ENCODE peak calls at places on chromosomes 1 and 21, in six cellular contexts. P is NCI-H1436; Z is stimulated activated CD4-positive, alpha-beta T cell treated with anti-CD3 and anti-CD28 coated beads, Interleukin-4, amount 100 ng/mL, for 24 hours; I is activated naive CD4-positive, alpha-beta T cell; D is effector CD4-positive, alpha-beta T cell; W is nucleus accumbens. L is an unnamed sample.

GRCh38 chr1:230087034-230087721 is 20.1 kb downstream of the GALNT2 start:
- DNase-seq in P (no peak), Z (no peak), I (no peak), D (no peak), W (no peak), L (no peak)

GRCh38 chr1:51329443-51330325 is 678 bp downstream of the TTC39A start:
- DNase-seq in P (no peak), Z (no peak), I (no peak), D (no peak), W (no peak), L (no peak)

GRCh38 chr1:223033658-223034057 is 109.4 kb downstream of the TLR5 start:
- DNase-seq in P (no peak), Z (no peak), I (no peak), D (no peak), W (no peak), L (no peak)

GRCh38 chr1:108817016-108817415 is 39.9 kb downstream of the AKNAD1 start:
- DNase-seq in P (no peak), Z (no peak), I (no peak), D (no peak), W (peak), L (no peak)

GRCh38 chr1:184494929-184495328 is 108.1 kb downstream of the C1orf21 start:
- DNase-seq in P (no peak), Z (no peak), I (no peak), D (no peak), W (no peak), L (no peak)

GRCh38 chr1:71592646-71593274 is 511.9 kb upstream of the ZRANB2 start:
- DNase-seq in P (no peak), Z (no peak), I (no peak), D (no peak), W (no peak), L (no peak)

GRCh38 chr1:89780721-89781120 is 40.1 kb upstream of the LRRC8D start:
- DNase-seq in P (peak), Z (peak), I (no peak), D (no peak), W (no peak), L (no peak)

GRCh38 chr21:38793926-38794713 is 11.6 kb upstream of the ETS2 start:
- DNase-seq in P (no peak), Z (no peak), I (no peak), D (no peak), W (no peak), L (no peak)

GRCh38 chr1:179447489-179447888 is 81.7 kb downstream of the AXDND1 start:
- DNase-seq in P (no peak), Z (no peak), I (no peak), D (no peak), W (no peak), L (no peak)

GRCh38 chr1:175884369-175884768 is 141.0 kb upstream of the TNR start:
- DNase-seq in P (no peak), Z (no peak), I (no peak), D (no peak), W (no peak), L (no peak)

GRCh38 chr1:226975909-226976670 is 36.0 kb downstream of the COQ8A start:
- DNase-seq in P (no peak), Z (no peak), I (no peak), D (no peak), W (no peak), L (no peak)

GRCh38 chr21:17451364-17451869 is 61.4 kb upstream of the CXADR start:
- DNase-seq in P (no peak), Z (no peak), I (no peak), D (no peak), W (no peak), L (no peak)

GRCh38 chr1:58779059-58779754 is 4.6 kb downstream of the JUN start:
- DNase-seq in P (no peak), Z (no peak), I (no peak), D (no peak), W (no peak), L (no peak)

GRCh38 chr21:42878678-42878992 is 704 bp downstream of the WDR4 start:
- DNase-seq in P (no peak), Z (no peak), I (no peak), D (no peak), W (no peak), L (no peak)

GRCh38 chr1:169044971-169045370 is 61.5 kb upstream of the ATP1B1 start:
- DNase-seq in P (peak), Z (no peak), I (no peak), D (no peak), W (no peak), L (no peak)

GRCh38 chr1:70134148-70134547 is 71.2 kb downstream of the LRRC40 start:
- DNase-seq in P (no peak), Z (no peak), I (no peak), D (no peak), W (no peak), L (no peak)

GRCh38 chr1:171300401-171300800 is 13.6 kb upstream of the FMO4 start:
- DNase-seq in P (no peak), Z (no peak), I (no peak), D (no peak), W (no peak), L (no peak)

GRCh38 chr1:203187306-203188264 is 1.1 kb upstream of the CHI3L1 start:
- DNase-seq in P (no peak), Z (no peak), I (no peak), D (no peak), W (no peak), L (no peak)

L was measured in D721Med.